ENCODE peak calls at places on chromosomes 5 and 9, in four cellular contexts. G is NCI-H1105 treated with DMSO at 0.1 percent for 48 hours, R is AG04450, C is GM12865. J is an unnamed sample.

GRCh38 chr5:150258126-150258525 is 31.4 kb downstream of the CAMK2A start:
- DNase-seq in C (peak; percentile 23), G (no peak), R (no peak), J (no peak)

GRCh38 chr5:172839669-172840068 is 5.6 kb downstream of the ERGIC1 start:
- DNase-seq in C (no peak), R (no peak), G (no peak), J (no peak)

GRCh38 chr9:99184073-99184426 is 37.7 kb downstream of the ALG2 start:
- DNase-seq in C (no peak), R (no peak), G (no peak), J (no peak)

GRCh38 chr9:114339130-114339908 is 9.7 kb downstream of the ORM2 start:
- DNase-seq in C (peak; percentile 71), R (no peak), G (peak; percentile 7), J (peak; percentile 18)

GRCh38 chr5:132389453-132390286 is 20.2 kb downstream of the SLC22A5 start:
- DNase-seq in G (no peak), C (no peak), R (peak; percentile 96), J (no peak)

GRCh38 chr9:120928720-120929389 is 2.3 kb upstream of the TRAF1 start:
- DNase-seq in G (no peak), C (peak; percentile 87), R (no peak), J (peak; percentile 61)

GRCh38 chr9:102769307-102769706 is 225.8 kb upstream of the CYLC2 start:
- DNase-seq in C (no peak), R (no peak), G (no peak), J (no peak)

GRCh38 chr5:132771559-132771998 is 5.5 kb downstream of the SEPTIN8 start:
- DNase-seq in G (no peak), C (no peak), R (peak; percentile 4), J (no peak)

GRCh38 chr5:132365213-132365612 is 4.3 kb upstream of the SLC22A5 start:
- DNase-seq in C (no peak), G (no peak), R (no peak), J (no peak)

GRCh38 chr5:57412010-57412409 is 70.6 kb downstream of the ACTBL2 start:
- DNase-seq in R (no peak), G (no peak), C (no peak), J (no peak)

GRCh38 chr5:83199126-83199525 is 121.8 kb downstream of the XRCC4 start:
- DNase-seq in C (no peak), G (no peak), R (no peak), J (no peak)

GRCh38 chr5:153654892-153655520 is 164.5 kb downstream of the GRIA1 start:
- DNase-seq in G (no peak), R (no peak), C (no peak), J (no peak)

GRCh38 chr5:141910271-141910673 is 13.4 kb upstream of the DELE1 start:
- DNase-seq in C (no peak), G (no peak), R (no peak), J (no peak)

J was measured in MM.1S.